ENCODE peak calls at places on chromosomes 7 and 10, in ten cellular contexts. H, A, Q, W, R, G, Z, K, C and Y are unnamed samples.

GRCh38 chr7:46713868-46714596 is 793.0 kb upstream of the IGFBP3 start:
- DNase-seq in H (no peak), A (no peak), Q (peak; percentile 64), W (peak; percentile 45), R (no peak), G (no peak), Z (peak; percentile 54), K (peak; percentile 65), C (no peak), Y (no peak)

GRCh38 chr7:155313082-155313481 is 15.4 kb downstream of the INSIG1 start:
- DNase-seq in H (no peak), A (no peak), Q (no peak), W (no peak), R (no peak), G (no peak), Z (no peak), K (no peak), C (no peak), Y (no peak)

GRCh38 chr10:29862926-29863614 is 196.3 kb downstream of the JCAD start:
- DNase-seq in H (peak; percentile 71), A (no peak), Q (no peak), W (peak; percentile 55), R (no peak), G (no peak), Z (peak; percentile 88), K (peak; percentile 49), C (no peak), Y (no peak)

GRCh38 chr7:84529480-84530205 is 335.1 kb upstream of the SEMA3A start:
- DNase-seq in H (no peak), A (no peak), Q (peak; percentile 69), W (peak; percentile 58), R (no peak), G (no peak), Z (peak; percentile 68), K (peak; percentile 78), C (no peak), Y (no peak)

GRCh38 chr7:77238703-77239136 is 39.1 kb upstream of the FGL2 start:
- DNase-seq in H (no peak), A (no peak), Q (no peak), W (no peak), R (peak; percentile 40), G (no peak), Z (no peak), K (no peak), C (no peak), Y (no peak)

GRCh38 chr10:118783776-118784542 is 29.2 kb upstream of the CACUL1 start:
- DNase-seq in H (no peak), A (no peak), Q (no peak), W (no peak), R (no peak), G (no peak), Z (no peak), K (no peak), C (no peak), Y (peak; percentile 60)

GRCh38 chr7:37531225-37531624 is 82.6 kb upstream of the ELMO1 start:
- DNase-seq in H (no peak), A (no peak), Q (no peak), W (no peak), R (no peak), G (no peak), Z (no peak), K (no peak), C (no peak), Y (no peak)

GRCh38 chr7:542935-543789 is 23.5 kb upstream of the PDGFA start:
- DNase-seq in H (peak; percentile 59), A (no peak), Q (peak; percentile 61), W (peak; percentile 89), R (no peak), G (no peak), Z (peak; percentile 97), K (peak; percentile 78), C (peak; percentile 81), Y (no peak)

GRCh38 chr10:104120903-104121484 is 977 bp upstream of the SFR1 start:
- DNase-seq in H (peak; percentile 78), A (peak; percentile 73), Q (peak; percentile 96), W (peak; percentile 97), R (peak; percentile 93), G (peak; percentile 96), Z (peak; percentile 93), K (peak; percentile 98), C (peak; percentile 95), Y (no peak)

GRCh38 chr7:117472335-117472734 is 7.5 kb upstream of the CFTR start:
- DNase-seq in H (no peak), A (no peak), Q (no peak), W (no peak), R (no peak), G (no peak), Z (no peak), K (no peak), C (no peak), Y (no peak)

GRCh38 chr10:51341216-51341615 is 266.9 kb downstream of the PRKG1 start:
- DNase-seq in H (no peak), A (no peak), Q (no peak), W (no peak), R (no peak), G (no peak), Z (peak; percentile 5), K (peak; percentile 42), C (no peak), Y (no peak)

GRCh38 chr10:17649836-17650235 is 5.9 kb downstream of the STAM start:
- DNase-seq in H (no peak), A (no peak), Q (no peak), W (peak; percentile 19), R (no peak), G (no peak), Z (no peak), K (no peak), C (no peak), Y (no peak)

GRCh38 chr7:73308074-73308664 is 457 bp downstream of the NSUN5 start:
- DNase-seq in H (no peak), A (no peak), Q (peak; percentile 36), W (no peak), R (no peak), G (no peak), Z (no peak), K (no peak), C (peak; percentile 58), Y (no peak)

GRCh38 chr10:103584216-103585010 is 90.9 kb downstream of the NEURL1 start:
- DNase-seq in H (no peak), A (peak; percentile 43), Q (no peak), W (peak; percentile 15), R (no peak), G (no peak), Z (peak; percentile 52), K (no peak), C (no peak), Y (peak; percentile 89)

GRCh38 chr10:106043833-106044232 is 1120.7 kb downstream of the SORCS1 start:
- DNase-seq in H (peak; percentile 36), A (no peak), Q (peak; percentile 12), W (no peak), R (no peak), G (no peak), Z (peak; percentile 15), K (peak; percentile 25), C (no peak), Y (no peak)

GRCh38 chr7:11830582-11831382 is 1.2 kb downstream of the THSD7A start:
- DNase-seq in H (no peak), A (no peak), Q (peak; percentile 19), W (peak; percentile 29), R (no peak), G (no peak), Z (no peak), K (peak; percentile 57), C (no peak), Y (no peak)

GRCh38 chr7:5692845-5693278 is 88.6 kb downstream of the RNF216 start:
- DNase-seq in H (peak; percentile 41), A (no peak), Q (no peak), W (peak; percentile 92), R (no peak), G (no peak), Z (peak; percentile 63), K (peak; percentile 62), C (no peak), Y (no peak)

GRCh38 chr10:3107426-3107961 is 40.1 kb downstream of the PFKP start:
- DNase-seq in H (peak; percentile 97), A (no peak), Q (no peak), W (peak; percentile 99), R (peak; percentile 86), G (peak; percentile 91), Z (no peak), K (peak; percentile 90), C (peak; percentile 96), Y (no peak)

GRCh38 chr7:92527300-92528187 is 776 bp downstream of the PEX1 start:
- DNase-seq in H (no peak), A (peak; percentile 69), Q (peak; percentile 70), W (peak; percentile 62), R (peak; percentile 30), G (peak; percentile 57), Z (peak; percentile 42), K (peak; percentile 42), C (peak; percentile 76), Y (no peak)
- H3K4me3 ChIP-seq in H (peak overlapping the region; percentile 99), A (peak overlapping the region; percentile 91), Q (peak overlapping the region; percentile 70), W (peak overlapping the region; percentile 79), R (peak overlapping the region; percentile 96), G (peak overlapping the region; percentile 97), Z (peak overlapping the region; percentile 100), K (peak overlapping the region; percentile 89), C (peak overlapping the region; percentile 100), Y (peak overlapping the region; percentile 79)

GRCh38 chr7:101127460-101128039 is 646 bp downstream of the SERPINE1 start:
- DNase-seq in H (no peak), A (no peak), Q (no peak), W (no peak), R (no peak), G (no peak), Z (no peak), K (no peak), C (no peak), Y (no peak)
- H3K4me3 ChIP-seq in H (peak overlapping the region; percentile 81), A (no peak overlapping the region), Q (no peak overlapping the region), W (peak overlapping the region; percentile 83), R (peak overlapping the region; percentile 50), G (peak overlapping the region; percentile 40), Z (peak overlapping the region; percentile 90), K (peak overlapping the region; percentile 72), C (peak overlapping the region; percentile 58), Y (peak overlapping the region; percentile 41)

GRCh38 chr10:102240467-102241036 is 760 bp downstream of the PITX3 start:
- DNase-seq in H (no peak), A (no peak), Q (no peak), W (no peak), R (no peak), G (no peak), Z (no peak), K (no peak), C (peak; percentile 77), Y (no peak)
- H3K4me3 ChIP-seq in H (peak overlapping the region; percentile 68), A (no peak overlapping the region), Q (peak overlapping the region; percentile 43), W (peak overlapping the region; percentile 73), R (no peak overlapping the region), G (no peak overlapping the region), Z (peak overlapping the region; percentile 79), K (peak overlapping the region; percentile 72), C (peak overlapping the region; percentile 61), Y (no peak overlapping the region)

DNA sequence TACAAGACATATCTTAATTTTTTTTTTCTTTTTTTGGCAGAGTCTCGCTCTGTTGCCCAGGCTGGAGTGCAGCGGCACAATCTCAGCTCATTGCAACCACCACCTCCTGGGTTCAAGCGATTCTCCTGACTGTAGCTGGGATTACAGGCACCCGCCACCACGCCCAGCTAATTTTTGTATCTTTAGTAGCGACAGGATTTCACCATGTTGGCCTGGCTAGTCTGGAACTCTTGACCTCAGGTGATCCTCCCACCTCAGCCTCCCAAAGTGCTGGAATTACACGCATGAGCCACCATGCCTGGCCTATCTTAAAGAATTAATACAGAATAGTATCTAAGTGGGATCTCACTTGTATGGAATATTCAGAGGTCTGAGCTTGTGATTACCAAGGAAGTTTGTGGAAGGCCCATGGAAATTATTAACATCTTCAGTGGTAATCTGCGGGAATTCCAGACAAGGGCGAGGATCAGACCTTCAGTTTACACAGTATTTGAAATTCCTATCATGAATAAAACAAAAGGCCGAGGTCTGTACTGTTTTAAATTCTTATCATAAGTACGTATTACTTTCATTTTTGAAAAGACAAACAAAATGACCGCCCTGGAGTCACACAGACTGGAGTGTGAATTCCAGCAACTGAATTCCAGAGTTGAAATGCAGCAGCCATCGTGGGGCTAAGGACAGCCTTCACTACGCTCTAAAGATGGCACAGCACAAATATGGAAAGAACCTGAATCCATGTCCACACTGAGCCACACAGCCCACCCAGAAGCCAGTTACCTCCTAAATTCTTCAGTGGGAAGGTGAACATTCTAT is 16.7 kb downstream of the GPRIN2 start:
- DNase-seq in H (no peak), A (no peak), Q (peak; percentile 81), W (peak; percentile 51), R (no peak), G (peak; percentile 33), Z (no peak), K (peak; percentile 95), C (peak; percentile 65), Y (no peak)
- H3K4me3 ChIP-seq in H (no peak overlapping the region), A (no peak overlapping the region), Q (no peak overlapping the region), W (no peak overlapping the region), R (no peak overlapping the region), G (no peak overlapping the region), Z (no peak overlapping the region), K (no peak overlapping the region), C (peak overlapping the region; percentile 32), Y (no peak overlapping the region)